ENCODE peak calls at places on chromosomes 16 and 17, in five cellular contexts. J is activated naive CD4-positive, alpha-beta T cell treated with anti-CD3 and anti-CD28 coated beads, Interleukin-2, amount 50 U/mL, for 72 hours; D is astrocyte of the spinal cord; S is LoVo; F is C1 segment of cervical spinal cord. H is an unnamed sample.

GRCh38 chr17:3029213-3029913 is 34.0 kb downstream of the OR1D5 start:
- DNase-seq in J (peak; percentile 13), D (no peak), S (no peak), F (no peak), H (no peak)

GRCh38 chr17:40287494-40288369 is at the start of gene CDC6:
- DNase-seq in J (peak; percentile 99), D (peak; percentile 99), S (peak; percentile 98), F (peak; percentile 98), H (peak; percentile 99)

GRCh38 chr17:36947922-36948716 is 635 bp upstream of the AATF start:
- DNase-seq in J (no peak), D (no peak), S (peak; percentile 16), F (no peak), H (no peak)

GRCh38 chr16:89534147-89534788 is 26.1 kb downstream of the SPG7 start:
- DNase-seq in J (no peak), D (no peak), S (no peak), F (peak; percentile 24), H (peak; percentile 12)

GRCh38 chr17:22171631-22172030 is 479.3 kb downstream of the KCNJ18 start:
- DNase-seq in J (no peak), D (no peak), S (no peak), F (no peak), H (no peak)

GRCh38 chr17:65514541-65514940 is 46.9 kb downstream of the AXIN2 start:
- DNase-seq in J (no peak), D (no peak), S (peak; percentile 47), F (peak; percentile 9), H (no peak)

GRCh38 chr17:38454528-38454927 is 26.3 kb downstream of the ARHGAP23 start:
- DNase-seq in J (no peak), D (peak; percentile 77), S (peak; percentile 25), F (peak; percentile 89), H (peak; percentile 87)

GRCh38 chr17:82178499-82179290 is 33.9 kb downstream of the CCDC57 start:
- DNase-seq in J (no peak), D (no peak), S (no peak), F (no peak), H (no peak)

GRCh38 chr16:27847030-27847550 is 216.4 kb downstream of the GSG1L start:
- DNase-seq in J (peak; percentile 14), D (peak; percentile 30), S (peak; percentile 27), F (no peak), H (no peak)

GRCh38 chr17:42402121-42402516 is 13.9 kb upstream of the STAT3 start:
- DNase-seq in J (no peak), D (no peak), S (no peak), F (no peak), H (no peak)

GRCh38 chr17:50638572-50638850 is 3.8 kb downstream of the ABCC3 start:
- DNase-seq in J (no peak), D (no peak), S (peak; percentile 61), F (no peak), H (no peak)

GRCh38 chr17:30290696-30291570 is 811 bp downstream of the BLMH start:
- DNase-seq in J (peak; percentile 62), D (no peak), S (peak; percentile 72), F (no peak), H (peak; percentile 13)

GRCh38 chr17:80246266-80246681 is 14.4 kb upstream of the RNF213 start:
- DNase-seq in J (no peak), D (no peak), S (no peak), F (no peak), H (no peak)

GRCh38 chr16:24975428-24975889 is 39.7 kb downstream of the ARHGAP17 start:
- DNase-seq in J (no peak), D (no peak), S (no peak), F (no peak), H (no peak)

GRCh38 chr17:11935734-11936406 is 61.4 kb downstream of the ZNF18 start:
- DNase-seq in J (no peak), D (peak; percentile 46), S (peak; percentile 52), F (peak; percentile 16), H (peak; percentile 68)

GRCh38 chr16:3642397-3643094 is 11.9 kb upstream of the DNASE1 start:
- DNase-seq in J (peak; percentile 41), D (peak; percentile 22), S (no peak), F (no peak), H (no peak)

GRCh38 chr16:75244225-75244792 is 7.1 kb downstream of the BCAR1 start:
- DNase-seq in J (no peak), D (peak; percentile 59), S (no peak), F (peak; percentile 49), H (no peak)

GRCh38 chr17:50908140-50908859 is 42.1 kb upstream of the TOB1 start:
- DNase-seq in J (no peak), D (no peak), S (no peak), F (no peak), H (no peak)

GRCh38 chr17:58911741-58912343 is 156.2 kb downstream of the PPM1E start:
- DNase-seq in J (no peak), D (no peak), S (no peak), F (no peak), H (no peak)

GRCh38 chr17:81556863-81557262 is 4.7 kb upstream of the FAAP100 start:
- DNase-seq in J (no peak), D (no peak), S (no peak), F (no peak), H (no peak)

GRCh38 chr16:2473999-2474876 is 689 bp upstream of the TBC1D24 start:
- DNase-seq in J (peak; percentile 69), D (no peak), S (peak; percentile 70), F (peak; percentile 51), H (peak; percentile 51)

GRCh38 chr17:59437766-59438165 is 106.3 kb downstream of the YPEL2 start:
- DNase-seq in J (no peak), D (no peak), S (no peak), F (no peak), H (no peak)

GRCh38 chr16:57537194-57537505 is 779 bp upstream of the CCDC102A start:
- DNase-seq in J (no peak), D (no peak), S (no peak), F (no peak), H (no peak)

GRCh38 chr16:10009691-10010090 is 172.5 kb downstream of the GRIN2A start:
- DNase-seq in J (no peak), D (no peak), S (no peak), F (peak; percentile 51), H (peak; percentile 59)